ENCODE peak calls at places on chromosomes 3 and 15, in ten cellular contexts. K is thoracic aorta, R is A549, U is ovary, C is PC-9, T is GM23248, S is neural progenitor cell, G is keratinocyte, M is esophagus squamous epithelium, D is endodermal cell. E is an unnamed sample. For H3K4me1, the result is how much of the 10 kb centered on the place peaks cover.

GRCh38 chr15:48858401-48858800 is 19.5 kb upstream of the EID1 start:
- DNase-seq in M (no peak), G (no peak), R (peak), U (no peak), D (no peak), S (no peak), C (peak), K (no peak), T (peak), E (no peak)

GRCh38 chr15:41958002-41958420 is 14.3 kb downstream of the EHD4 start:
- DNase-seq in T (no peak), M (no peak), G (no peak), K (no peak), D (peak), C (no peak), S (no peak), R (no peak), U (no peak), E (peak)

GRCh38 chr3:33334364-33334763 is 57.1 kb downstream of the FBXL2 start:
- DNase-seq in M (no peak), C (no peak), D (no peak), U (no peak), G (no peak), T (no peak), S (no peak), R (no peak), K (no peak), E (no peak)

GRCh38 chr15:66865622-66866611 is 163.9 kb downstream of the SMAD6 start:
- DNase-seq in D (peak), C (no peak), R (no peak), T (no peak), G (no peak), M (peak), K (no peak), S (no peak), U (no peak), E (no peak)

GRCh38 chr3:32913790-32914446 is 37.5 kb upstream of the CCR4 start:
- DNase-seq in K (no peak), S (no peak), M (no peak), U (no peak), T (peak), R (no peak), G (peak), D (no peak), C (no peak), E (peak)

GRCh38 chr3:187955076-187955952 is 198.6 kb upstream of the LPP start:
- DNase-seq in U (peak), T (peak), K (no peak), D (no peak), G (no peak), R (peak), M (no peak), S (no peak), C (peak), E (peak)

GRCh38 chr3:3799173-3800075 is at the start of gene LRRN1:
- DNase-seq in G (no peak), R (no peak), C (no peak), T (peak), U (peak), D (peak), M (peak), K (no peak), S (peak), E (peak)

GRCh38 chr3:64530434-64531049 is 157.3 kb downstream of the ADAMTS9 start:
- DNase-seq in S (peak), T (peak), M (no peak), C (peak), R (peak), G (no peak), U (peak), D (peak), K (no peak), E (peak)

GRCh38 chr3:129854460-129854859 is 39.1 kb downstream of the TMCC1 start:
- DNase-seq in M (no peak), R (no peak), S (no peak), C (no peak), U (no peak), K (no peak), T (no peak), D (no peak), G (no peak), E (no peak)

GRCh38 chr3:10982782-10983181 is 9.8 kb upstream of the SLC6A1 start:
- DNase-seq in G (peak), T (no peak), D (no peak), U (no peak), M (no peak), C (peak), R (no peak), K (no peak), S (no peak), E (no peak)

GRCh38 chr3:142999881-143000280 is 1.5 kb upstream of the U2SURP start:
- DNase-seq in D (no peak), R (no peak), K (no peak), C (no peak), G (no peak), M (no peak), S (peak), U (no peak), T (no peak), E (no peak)

GRCh38 chr3:195129072-195129643 is 141.8 kb downstream of the XXYLT1 start:
- DNase-seq in C (no peak), T (no peak), M (no peak), U (no peak), K (no peak), R (no peak), D (no peak), S (no peak), G (no peak), E (no peak)
- H3K4me3 ChIP-seq in C (no peak), T (no peak), M (no peak), U (no peak), K (no peak), R (no peak), D (no peak), S (no peak), G (no peak), E (no peak)

DNA sequence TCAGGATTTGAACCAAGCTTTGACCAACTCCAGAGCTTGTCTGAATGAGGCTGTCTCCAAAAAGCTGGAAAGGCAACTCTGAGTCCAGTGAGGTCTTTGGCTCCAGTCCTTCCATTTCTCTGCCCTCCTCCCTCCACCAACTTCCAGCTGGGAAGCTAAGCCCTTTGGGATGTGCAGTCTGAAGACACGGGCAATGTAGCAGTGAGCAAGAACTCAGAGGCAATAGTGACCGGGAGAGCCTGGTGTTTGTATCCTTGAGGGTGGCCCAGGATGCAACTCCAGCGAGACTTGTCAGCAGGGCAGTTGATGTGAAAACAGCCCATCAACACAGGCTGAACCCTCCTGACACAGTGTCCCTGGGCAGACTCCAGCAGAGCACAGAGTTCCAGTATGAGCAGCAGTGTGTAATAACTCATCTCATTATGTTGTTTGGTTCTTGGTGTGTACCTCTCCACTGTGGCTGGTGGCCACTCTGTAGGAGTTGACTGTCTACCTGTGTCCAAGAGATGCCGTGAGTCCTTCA is 6.7 kb downstream of the CDCP1 start:
- DNase-seq in D (no peak), S (no peak), K (no peak), R (no peak), U (no peak), G (no peak), C (no peak), T (peak), M (no peak), E (no peak)
- H3K4me1 ChIP-seq in D (under half), S (under half), K (under half), R (under half), U (under half), G (half or more), C (half or more), T (half or more), M (under half), E (under half)

GRCh38 chr3:69543080-69543429 is 157.2 kb upstream of the FRMD4B start:
- DNase-seq in G (no peak), K (no peak), U (no peak), D (no peak), R (no peak), S (no peak), T (no peak), C (no peak), M (no peak), E (no peak)

GRCh38 chr3:69536306-69537020 is 150.6 kb upstream of the FRMD4B start:
- DNase-seq in U (no peak), M (no peak), S (no peak), D (peak), T (no peak), R (no peak), G (no peak), K (no peak), C (no peak), E (no peak)

GRCh38 chr3:69542265-69543079 is 156.6 kb upstream of the FRMD4B start:
- DNase-seq in U (peak), C (no peak), R (peak), D (peak), G (no peak), T (peak), M (no peak), S (peak), K (no peak), E (peak)

GRCh38 chr3:69541059-69541471 is 155.2 kb upstream of the FRMD4B start:
- DNase-seq in U (no peak), M (no peak), G (peak), D (peak), R (no peak), S (peak), T (no peak), C (no peak), K (no peak), E (peak)

DNA sequence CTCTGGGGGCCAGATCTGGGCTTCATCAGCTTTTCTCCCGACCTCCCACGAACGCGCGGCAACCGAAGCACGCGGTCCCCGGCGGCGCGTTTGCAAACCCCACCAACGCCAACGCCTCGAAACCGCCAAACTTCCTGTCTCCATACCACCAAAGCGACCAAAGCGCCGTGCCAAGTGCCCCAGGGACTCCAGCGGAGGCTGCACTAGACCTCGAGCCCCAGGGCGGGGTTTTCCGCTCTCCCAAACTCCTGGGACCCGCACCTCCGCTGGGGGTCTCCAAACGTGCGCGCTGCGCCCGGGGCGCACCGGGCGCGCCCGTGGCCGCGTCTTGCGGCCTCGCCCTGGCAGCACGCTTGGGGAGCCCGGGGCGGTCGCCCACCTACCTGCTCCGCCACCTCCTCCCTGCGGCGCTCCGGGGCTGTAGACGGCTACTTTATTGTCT is 156.0 kb upstream of the FRMD4B start:
- DNase-seq in T (peak), S (no peak), G (no peak), K (no peak), D (peak), C (no peak), U (no peak), M (no peak), R (no peak), E (peak)
- H3K4me3 ChIP-seq in T (no peak), S (peak), G (peak), K (peak), D (peak), C (no peak), U (peak), M (peak), R (peak), E (peak)

DNA sequence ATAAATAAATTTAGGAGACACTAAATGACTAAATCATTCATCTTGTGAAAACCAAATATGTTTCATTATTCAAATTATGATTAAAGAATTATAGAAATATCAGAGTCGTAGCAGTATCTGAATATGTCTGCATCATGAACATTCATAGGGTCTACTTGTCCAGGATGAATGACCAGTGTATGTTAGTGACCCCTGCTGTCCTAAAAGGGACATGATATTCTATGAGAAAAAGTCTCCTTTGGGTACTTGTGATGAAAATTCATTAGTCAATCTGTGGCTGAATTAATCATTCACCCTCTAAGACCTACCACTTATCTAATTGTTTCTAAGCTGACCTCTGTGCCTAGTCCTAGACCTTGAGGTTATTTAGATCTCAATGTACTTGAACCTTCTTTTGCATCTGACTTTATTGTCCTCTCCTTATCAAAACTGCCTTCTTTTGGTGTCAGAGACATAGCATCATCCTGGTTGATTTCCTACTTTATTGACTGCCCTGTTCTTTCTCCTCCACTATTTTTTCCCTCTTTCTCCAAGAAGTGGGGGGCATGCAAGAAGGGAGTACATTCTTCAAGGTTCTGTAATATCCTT is 799.3 kb downstream of the DIPK2A start:
- DNase-seq in T (peak), G (no peak), S (peak), D (no peak), R (peak), K (no peak), M (no peak), U (no peak), C (no peak), E (no peak)
- H3K4me1 ChIP-seq in T (under half), G (under half), S (under half), D (under half), R (under half), K (under half), M (under half), U (under half), C (under half), E (under half)

GRCh38 chr15:77999486-77999885 is 78.0 kb downstream of the TBC1D2B start:
- DNase-seq in M (no peak), T (no peak), D (no peak), R (no peak), C (no peak), G (no peak), S (no peak), K (no peak), U (no peak), E (no peak)
- H3K4me3 ChIP-seq in M (no peak), T (no peak), D (no peak), R (no peak), C (no peak), G (no peak), S (no peak), K (no peak), U (no peak), E (no peak)

GRCh38 chr15:90870354-90871096 is 2.1 kb downstream of the FURIN start:
- DNase-seq in K (no peak), G (no peak), S (no peak), R (no peak), T (peak), D (peak), C (no peak), M (no peak), U (no peak), E (peak)
- H3K4me1 ChIP-seq in K (under half), G (under half), S (under half), R (half or more), T (under half), D (under half), C (half or more), M (half or more), U (under half), E (under half)

DNA sequence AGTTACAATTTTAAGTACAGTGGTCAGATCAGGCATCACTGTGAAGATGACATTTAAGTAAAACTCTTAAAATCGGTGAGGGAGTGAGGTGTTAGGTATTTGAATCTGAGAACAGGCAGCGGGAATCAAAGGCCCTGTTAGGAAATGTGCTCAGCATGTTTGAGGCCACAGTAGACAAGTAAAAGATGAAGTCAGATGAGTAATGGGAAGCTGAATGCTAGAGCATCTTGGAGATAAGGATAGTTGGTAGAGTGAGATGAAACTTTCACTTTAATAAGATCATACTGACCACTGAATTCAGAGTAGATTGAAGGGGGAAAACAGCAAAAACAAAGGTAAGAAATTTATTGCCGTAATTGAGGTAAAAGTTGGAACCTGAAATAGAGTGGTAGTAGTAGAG is 61.6 kb downstream of the DCBLD2 start:
- DNase-seq in C (no peak), D (no peak), R (no peak), U (no peak), G (no peak), S (no peak), T (peak), K (no peak), M (no peak), E (no peak)
- H3K4me3 ChIP-seq in C (no peak), D (no peak), R (no peak), U (no peak), G (no peak), S (no peak), T (no peak), K (no peak), M (no peak), E (no peak)

DNA sequence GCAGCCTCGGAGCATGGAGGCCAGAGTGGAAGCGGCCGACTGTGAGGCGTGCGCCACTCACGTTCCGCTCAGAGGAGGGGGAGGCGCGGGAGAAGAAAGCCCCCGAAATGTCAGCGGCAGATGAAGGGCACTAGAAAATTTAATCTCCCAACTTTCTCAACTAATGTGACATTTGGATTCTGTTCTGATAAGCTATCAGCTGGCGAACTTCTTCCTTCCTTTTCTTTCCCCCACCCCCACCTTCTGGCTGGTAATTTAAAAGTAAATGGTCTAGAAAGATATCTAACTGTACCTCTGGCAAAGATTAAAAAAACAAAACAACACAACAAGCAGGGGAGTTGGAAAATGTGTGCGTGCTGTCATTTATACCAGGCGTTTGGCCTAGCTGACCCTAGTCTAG is 26.4 kb upstream of the TMEM115 start:
- DNase-seq in C (no peak), U (no peak), D (no peak), K (no peak), S (no peak), M (no peak), T (no peak), G (no peak), R (no peak), E (no peak)
- H3K4me1 ChIP-seq in C (under half), U (under half), D (under half), K (under half), S (under half), M (under half), T (under half), G (under half), R (under half), E (under half)

GRCh38 chr3:30660128-30660525 is 53.7 kb downstream of the TGFBR2 start:
- DNase-seq in K (no peak), S (no peak), G (no peak), M (no peak), U (no peak), C (no peak), D (no peak), T (no peak), R (no peak), E (no peak)

GRCh38 chr3:30659270-30660127 is 53.1 kb downstream of the TGFBR2 start:
- DNase-seq in D (no peak), C (peak), S (no peak), G (peak), T (peak), K (no peak), U (no peak), M (no peak), R (peak), E (peak)

GRCh38 chr3:30657914-30658313 is 51.5 kb downstream of the TGFBR2 start:
- DNase-seq in R (no peak), U (no peak), T (peak), S (no peak), D (no peak), K (no peak), G (no peak), C (no peak), M (no peak), E (no peak)

GRCh38 chr3:30656624-30657141 is 50.3 kb downstream of the TGFBR2 start:
- DNase-seq in S (no peak), U (no peak), G (no peak), T (no peak), K (no peak), C (no peak), R (no peak), M (no peak), D (no peak), E (no peak)

DNA sequence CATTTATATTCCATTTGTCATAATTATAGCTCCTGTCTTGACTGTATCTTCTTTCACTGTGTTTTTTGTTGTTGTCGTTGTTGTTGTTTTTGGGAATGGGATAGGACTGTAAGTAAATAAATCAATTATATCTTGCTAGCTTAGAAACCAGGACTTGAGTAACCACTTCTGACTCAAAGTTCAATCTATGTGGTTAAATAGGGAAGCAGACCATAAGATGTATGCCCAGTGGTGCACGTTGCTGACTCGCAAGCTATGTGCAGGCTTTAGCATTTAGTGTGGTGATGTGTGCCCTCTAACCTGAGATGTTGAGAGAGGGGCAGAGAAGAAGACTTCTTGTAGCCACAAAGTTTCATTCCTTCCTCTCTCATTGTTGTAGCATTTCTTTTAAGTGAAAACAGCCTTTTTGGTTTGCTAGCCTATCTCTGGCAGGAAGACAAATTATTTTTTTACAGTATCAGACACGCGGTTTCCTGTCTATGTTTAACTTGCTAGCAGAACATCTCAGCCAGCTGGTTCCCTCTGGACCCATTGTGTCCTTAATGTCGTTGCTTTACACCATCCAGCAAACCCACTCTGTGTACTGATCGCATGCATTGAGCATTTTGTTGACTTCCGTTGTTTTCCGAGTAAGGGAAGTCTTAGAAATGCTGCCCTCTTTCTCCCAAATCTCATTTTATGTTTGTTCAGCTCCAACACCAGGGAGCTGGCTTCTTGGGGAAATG is 52.1 kb downstream of the TGFBR2 start:
- DNase-seq in K (no peak), C (peak), S (no peak), R (peak), U (no peak), G (no peak), T (peak), D (no peak), M (no peak), E (peak)
- H3K4me3 ChIP-seq in K (peak), C (no peak), S (no peak), R (peak), U (no peak), G (peak), T (peak), D (no peak), M (no peak), E (no peak)

GRCh38 chr3:196198081-196198675 is 13.0 kb downstream of the ZDHHC19 start:
- DNase-seq in D (no peak), S (no peak), R (no peak), U (no peak), M (no peak), G (no peak), T (no peak), C (peak), K (no peak), E (peak)

GRCh38 chr3:196195664-196196255 is 15.4 kb downstream of the ZDHHC19 start:
- DNase-seq in K (no peak), C (peak), G (no peak), U (no peak), R (no peak), T (no peak), D (no peak), S (no peak), M (no peak), E (no peak)

GRCh38 chr3:196197524-196197923 is 13.7 kb downstream of the ZDHHC19 start:
- DNase-seq in U (no peak), S (no peak), K (no peak), M (no peak), G (no peak), D (no peak), R (no peak), T (no peak), C (no peak), E (no peak)

GRCh38 chr3:196202516-196202970 is 8.7 kb downstream of the ZDHHC19 start:
- DNase-seq in D (no peak), T (peak), G (no peak), R (no peak), K (no peak), M (no peak), S (no peak), U (peak), C (no peak), E (peak)

GRCh38 chr3:196198771-196199753 is 12.1 kb downstream of the ZDHHC19 start:
- DNase-seq in K (no peak), U (no peak), D (peak), R (peak), G (no peak), T (peak), M (no peak), S (no peak), C (peak), E (no peak)
- H3K4me1 ChIP-seq in K (under half), U (under half), D (under half), R (under half), G (under half), T (under half), M (under half), S (under half), C (under half), E (under half)

E was measured in right cardiac atrium.